ENCODE peak calls at places on chromosomes 12 and 14, in five cellular contexts. T is T-cell, H is mucosa of gallbladder, S is H7, X is M059J. A is an unnamed sample.

GRCh38 chr12:68342966-68343365 is 10.8 kb upstream of the MDM1 start:
- DNase-seq in T (no peak), H (no peak), S (no peak), X (no peak), A (no peak)

GRCh38 chr12:80271770-80272169 is 172.3 kb upstream of the PTPRQ start:
- DNase-seq in T (no peak), H (no peak), S (no peak), X (no peak), A (no peak)

GRCh38 chr12:20211537-20211936 is 156.8 kb upstream of the PDE3A start:
- DNase-seq in T (no peak), H (no peak), S (no peak), X (no peak), A (no peak)

GRCh38 chr12:91361864-91362263 is 179.2 kb upstream of the DCN start:
- DNase-seq in T (no peak), H (no peak), S (no peak), X (peak; percentile 45), A (no peak)

GRCh38 chr12:95118788-95119179 is 45.4 kb upstream of the NR2C1 start:
- DNase-seq in T (no peak), H (no peak), S (no peak), X (peak; percentile 26), A (no peak)

GRCh38 chr12:52956987-52957386 is 8.1 kb downstream of the KRT18 start:
- DNase-seq in T (no peak), H (no peak), S (no peak), X (peak; percentile 44), A (no peak)

GRCh38 chr12:124852329-124852831 is 11.3 kb downstream of the SCARB1 start:
- DNase-seq in T (no peak), H (peak; percentile 78), S (no peak), X (no peak), A (peak; percentile 38)

GRCh38 chr14:45253754-45254300 is 825 bp upstream of the MIS18BP1 start:
- DNase-seq in T (no peak), H (no peak), S (no peak), X (no peak), A (no peak)

GRCh38 chr12:12983420-12984035 is 16.5 kb downstream of the HEBP1 start:
- DNase-seq in T (no peak), H (peak; percentile 44), S (no peak), X (peak; percentile 70), A (no peak)

GRCh38 chr12:48995061-48995879 is 3.9 kb downstream of the DDN start:
- DNase-seq in T (no peak), H (peak; percentile 81), S (peak; percentile 98), X (peak; percentile 77), A (peak; percentile 85)

GRCh38 chr14:96592591-96593388 is 90.6 kb downstream of the PAPOLA start:
- DNase-seq in T (peak; percentile 66), H (peak; percentile 34), S (peak; percentile 95), X (no peak), A (peak; percentile 49)

GRCh38 chr14:99707921-99708320 is 23.8 kb downstream of the CYP46A1 start:
- DNase-seq in T (no peak), H (no peak), S (peak; percentile 19), X (no peak), A (no peak)

GRCh38 chr14:34075095-34075744 is 124.3 kb upstream of the EGLN3 start:
- DNase-seq in T (no peak), H (no peak), S (no peak), X (peak; percentile 45), A (no peak)

GRCh38 chr12:122395319-122395718 is 27.1 kb downstream of the CLIP1 start:
- DNase-seq in T (no peak), H (no peak), S (no peak), X (peak; percentile 81), A (no peak)

GRCh38 chr12:52844386-52844785 is 4.4 kb downstream of the KRT78 start:
- DNase-seq in T (no peak), H (no peak), S (no peak), X (no peak), A (no peak)

GRCh38 chr12:11763760-11764520 is 114.5 kb downstream of the ETV6 start:
- DNase-seq in T (no peak), H (no peak), S (no peak), X (peak; percentile 57), A (no peak)

GRCh38 chr12:121628536-121628935 is 2.2 kb downstream of the ORAI1 start:
- DNase-seq in T (no peak), H (no peak), S (no peak), X (no peak), A (no peak)

GRCh38 chr14:77037886-77038511 is 9.5 kb upstream of the IRF2BPL start:
- DNase-seq in T (peak; percentile 66), H (no peak), S (peak; percentile 53), X (peak; percentile 90), A (peak; percentile 22)

GRCh38 chr12:94262228-94263010 is 114.0 kb downstream of the PLXNC1 start:
- DNase-seq in T (peak; percentile 65), H (peak; percentile 85), S (no peak), X (peak; percentile 82), A (peak; percentile 90)